ENCODE peak calls at places on chromosomes 3 and 15, in five cellular contexts. B is suprapubic skin, E is neural progenitor cell, D is fibroblast of lung, Z is RWPE2. T is an unnamed sample.

GRCh38 chr15:65077981-65078352 is 1.4 kb downstream of the KBTBD13 start:
- DNase-seq in B (no peak), Z (no peak), D (peak), E (peak), T (peak)

GRCh38 chr3:7001370-7001769 is 140.5 kb downstream of the GRM7 start:
- DNase-seq in B (no peak), E (no peak), D (no peak), Z (no peak), T (no peak)

GRCh38 chr3:40741729-40742128 is 217.0 kb downstream of the ZNF621 start:
- DNase-seq in D (peak), E (peak), Z (no peak), B (no peak), T (no peak)

GRCh38 chr15:70792171-70792573 is 28.8 kb upstream of the UACA start:
- DNase-seq in Z (no peak), D (peak), B (no peak), E (no peak), T (no peak)

GRCh38 chr3:34387831-34388564 is 589.6 kb downstream of the PDCD6IP start:
- DNase-seq in Z (no peak), E (no peak), B (no peak), D (no peak), T (no peak)

GRCh38 chr3:99901200-99901926 is 83.7 kb downstream of the CMSS1 start:
- DNase-seq in B (no peak), D (peak), E (no peak), Z (no peak), T (no peak)

GRCh38 chr3:172139528-172140276 is 100.3 kb downstream of the FNDC3B start:
- DNase-seq in Z (no peak), B (no peak), D (no peak), E (no peak), T (no peak)

GRCh38 chr3:197484204-197484901 is 71.4 kb downstream of the BDH1 start:
- DNase-seq in E (no peak), D (no peak), B (no peak), Z (no peak), T (no peak)

GRCh38 chr3:42446111-42447050 is 36.0 kb upstream of the LYZL4 start:
- DNase-seq in D (no peak), E (no peak), Z (no peak), B (no peak), T (no peak)

GRCh38 chr3:52527039-52527731 is 6.5 kb downstream of the NT5DC2 start:
- DNase-seq in D (no peak), Z (no peak), E (peak), B (peak), T (no peak)

GRCh38 chr15:72193781-72194396 is 3.7 kb downstream of the GRAMD2A start:
- DNase-seq in D (no peak), B (no peak), E (no peak), Z (no peak), T (no peak)
- H3K27ac ChIP-seq in D (no peak), B (no peak), E (no peak), Z (no peak), T (no peak)

GRCh38 chr3:127911421-127911931 is 3.6 kb upstream of the KBTBD12 start:
- DNase-seq in B (no peak), E (no peak), Z (no peak), D (no peak), T (no peak)

GRCh38 chr3:127920738-127921137 is 5.7 kb downstream of the KBTBD12 start:
- DNase-seq in Z (no peak), B (no peak), D (no peak), E (no peak), T (no peak)

GRCh38 chr3:127915937-127916480 is 977 bp downstream of the KBTBD12 start:
- DNase-seq in D (peak), E (no peak), Z (no peak), B (no peak), T (no peak)

GRCh38 chr3:127914584-127914983 is 448 bp upstream of the KBTBD12 start:
- DNase-seq in E (no peak), D (no peak), B (no peak), Z (no peak), T (no peak)

GRCh38 chr3:127915115-127915936 is at the start of gene KBTBD12:
- DNase-seq in E (peak), Z (no peak), B (no peak), D (no peak), T (peak)
- H3K4me3 ChIP-seq in E (peak), Z (peak), B (peak), D (peak), T (peak)

GRCh38 chr3:11091791-11092190 is 62.5 kb upstream of the HRH1 start:
- DNase-seq in Z (no peak), D (no peak), B (no peak), E (no peak), T (no peak)

GRCh38 chr3:11096266-11097135 is 57.8 kb upstream of the HRH1 start:
- DNase-seq in E (peak), B (peak), D (peak), Z (peak), T (peak)

GRCh38 chr3:11099306-11099705 is 55.0 kb upstream of the HRH1 start:
- DNase-seq in E (no peak), D (peak), Z (no peak), B (no peak), T (no peak)

GRCh38 chr3:11093823-11094340 is 60.4 kb upstream of the HRH1 start:
- DNase-seq in D (no peak), E (no peak), B (no peak), Z (no peak), T (no peak)

GRCh38 chr3:11095932-11096265 is 58.4 kb upstream of the HRH1 start:
- DNase-seq in Z (no peak), B (no peak), D (no peak), E (peak), T (no peak)
- TF ChIP-seq CTCF in Z (no peak), B (no peak), D (peak), E (peak), T (no peak)

GRCh38 chr15:31214158-31214863 is 112.3 kb upstream of the KLF13 start:
- DNase-seq in E (no peak), Z (peak), B (no peak), D (no peak), T (no peak)
- H3K27ac ChIP-seq in E (no peak), Z (peak), B (peak), D (no peak), T (no peak)

DNA sequence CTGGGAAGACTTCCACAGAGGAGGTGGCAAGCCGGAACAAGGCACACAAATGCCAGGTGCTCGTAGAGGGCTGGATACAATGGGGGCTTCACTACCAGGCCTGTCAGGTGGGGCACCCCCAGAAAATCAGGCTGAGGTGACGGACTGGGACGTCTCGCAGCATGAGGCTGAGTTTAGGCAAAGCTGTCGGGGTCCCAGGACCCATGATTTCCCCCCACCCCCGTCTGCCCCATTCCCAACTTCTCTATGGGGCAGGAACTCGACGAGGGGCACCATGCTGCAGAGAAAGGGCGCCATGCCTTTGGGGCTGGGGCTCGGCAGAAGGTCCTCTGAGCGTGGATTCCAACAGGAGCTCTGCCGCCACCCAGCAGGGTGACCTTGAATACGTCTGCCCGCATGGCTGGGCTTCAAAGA is 65.7 kb upstream of the HES1 start:
- DNase-seq in Z (no peak), E (no peak), B (peak), D (no peak), T (no peak)
- H3K4me3 ChIP-seq in Z (no peak), E (no peak), B (peak), D (no peak), T (no peak)

GRCh38 chr3:16264708-16265454 is at the start of the genes DPH3 and OXNAD1:
- DNase-seq in D (peak), E (peak), B (peak), Z (peak), T (peak)
- TF ChIP-seq CTCF in D (no peak), E (no peak), B (no peak), Z (no peak), T (no peak)

GRCh38 chr3:159848348-159849118 is 140.1 kb upstream of the IL12A start:
- DNase-seq in E (no peak), B (no peak), Z (no peak), D (no peak), T (no peak)
- H3K27ac ChIP-seq in E (no peak), B (no peak), Z (no peak), D (no peak), T (no peak)

T was measured in pancreas.